ENCODE peak calls at places on chromosomes 16 and 17, in eight cellular contexts. G is activated naive CD8-positive, alpha-beta T cell treated with anti-CD3 and anti-CD28 coated beads, Interleukin-2, amount 10 ng/mL, durations not matched to agents 7 days and 5 days; M is neural crest cell; L is mesendoderm; Q is psoas muscle; U is ELR; N is A549; T is HTR-8/SVneo. A is an unnamed sample.

GRCh38 chr17:37220609-37220953 is 155.2 kb upstream of the C17orf78 start:
- DNase-seq in L (peak; percentile 58), T (peak; percentile 37), U (peak; percentile 48), N (peak; percentile 38), G (no peak), M (no peak), Q (no peak), A (peak; percentile 1)

GRCh38 chr17:61508912-61509311 is 56.7 kb downstream of the TBX4 start:
- DNase-seq in T (no peak), N (no peak), L (no peak), U (no peak), Q (no peak), G (no peak), M (no peak), A (no peak)

GRCh38 chr17:78081551-78081950 is 47.0 kb downstream of the TMC6 start:
- DNase-seq in N (no peak), Q (no peak), G (no peak), M (no peak), U (no peak), T (no peak), L (no peak), A (no peak)

GRCh38 chr17:34312080-34312479 is 7.2 kb upstream of the CCL8 start:
- DNase-seq in M (no peak), Q (no peak), N (peak; percentile 13), U (peak; percentile 23), T (no peak), L (no peak), G (no peak), A (no peak)

GRCh38 chr16:27649021-27649420 is 99.1 kb downstream of the KATNIP start:
- DNase-seq in N (no peak), G (no peak), U (no peak), M (no peak), L (no peak), Q (no peak), T (no peak), A (no peak)

GRCh38 chr17:29051731-29052130 is 8.8 kb downstream of the PIPOX start:
- DNase-seq in M (no peak), L (no peak), T (no peak), Q (no peak), U (no peak), N (no peak), G (no peak), A (no peak)

GRCh38 chr17:44010966-44011647 is 3.7 kb downstream of the TMEM101 start:
- DNase-seq in Q (no peak), U (no peak), M (no peak), N (no peak), L (no peak), G (no peak), T (no peak), A (peak; percentile 51)

GRCh38 chr17:263773-264172 is 82.3 kb upstream of the DOC2B start:
- DNase-seq in Q (no peak), N (no peak), L (no peak), U (no peak), G (peak; percentile 12), M (no peak), T (no peak), A (no peak)

GRCh38 chr17:4849011-4849536 is 15.9 kb downstream of the MINK1 start:
- DNase-seq in L (peak; percentile 55), T (no peak), N (peak; percentile 83), G (no peak), U (peak; percentile 28), M (no peak), Q (no peak), A (no peak)

GRCh38 chr17:48718781-48719641 is 3.3 kb downstream of the PRAC1 start:
- DNase-seq in U (no peak), L (peak; percentile 84), M (no peak), G (peak; percentile 46), N (no peak), T (no peak), Q (no peak), A (no peak)

GRCh38 chr16:5870886-5871715 is 773.5 kb upstream of the EEF2KMT start:
- DNase-seq in Q (no peak), T (no peak), L (no peak), N (no peak), G (no peak), M (no peak), U (no peak), A (no peak)

GRCh38 chr17:69325518-69326301 is 1.2 kb downstream of the ABCA5 start:
- DNase-seq in N (no peak), M (no peak), L (no peak), T (no peak), G (no peak), U (no peak), Q (no peak), A (no peak)

GRCh38 chr17:38798614-38799500 is 499 bp downstream of the PIP4K2B start:
- DNase-seq in G (peak; percentile 77), M (peak; percentile 21), L (peak; percentile 57), T (peak; percentile 51), Q (no peak), U (peak; percentile 63), N (peak; percentile 40), A (peak; percentile 47)

GRCh38 chr16:56700195-56700594 is 17.9 kb downstream of the MT1X start:
- DNase-seq in G (no peak), L (no peak), N (no peak), T (no peak), Q (no peak), M (no peak), U (no peak), A (peak; percentile 10)

GRCh38 chr16:49563666-49564065 is 190.1 kb downstream of the C16orf78 start:
- DNase-seq in Q (no peak), G (no peak), M (no peak), L (no peak), N (no peak), T (no peak), U (no peak), A (no peak)

GRCh38 chr16:67976205-67976604 is 4.1 kb downstream of the DPEP3 start:
- DNase-seq in T (no peak), G (no peak), N (no peak), Q (no peak), M (no peak), U (no peak), L (no peak), A (no peak)

GRCh38 chr16:48612621-48613020 is 2.6 kb upstream of the N4BP1 start:
- DNase-seq in U (no peak), G (no peak), L (no peak), M (no peak), T (no peak), Q (no peak), N (no peak), A (peak; percentile 78)

GRCh38 chr16:47694543-47694942 is 233.4 kb downstream of the PHKB start:
- DNase-seq in L (peak; percentile 49), N (peak; percentile 14), M (no peak), Q (no peak), U (no peak), T (no peak), G (no peak), A (no peak)

GRCh38 chr16:22352726-22353125 is 21.7 kb downstream of the CDR2 start:
- DNase-seq in N (no peak), T (no peak), G (no peak), M (no peak), L (peak; percentile 78), Q (no peak), U (no peak), A (no peak)

GRCh38 chr17:79546386-79546785 is 64.5 kb downstream of the RBFOX3 start:
- DNase-seq in U (no peak), Q (no peak), L (no peak), T (no peak), M (no peak), N (no peak), G (no peak), A (no peak)

GRCh38 chr17:78095035-78095434 is 33.5 kb downstream of the TMC6 start:
- DNase-seq in N (no peak), U (no peak), G (no peak), T (no peak), L (no peak), M (no peak), Q (no peak), A (no peak)

GRCh38 chr17:69912819-69913218 is 162.2 kb upstream of the KCNJ16 start:
- DNase-seq in M (no peak), Q (no peak), N (no peak), G (no peak), T (no peak), L (no peak), U (no peak), A (no peak)

GRCh38 chr16:71552698-71553503 is 24.0 kb downstream of the TAT start:
- DNase-seq in G (no peak), T (no peak), M (no peak), U (peak; percentile 8), Q (no peak), N (peak; percentile 42), L (peak; percentile 41), A (peak; percentile 54)

GRCh38 chr17:9220466-9221230 is 199.3 kb downstream of the NTN1 start:
- DNase-seq in U (no peak), Q (no peak), N (no peak), L (no peak), G (no peak), M (peak; percentile 60), T (no peak), A (no peak)

GRCh38 chr17:31461227-31461810 is 69.8 kb downstream of the RAB11FIP4 start:
- DNase-seq in T (no peak), L (no peak), G (no peak), Q (peak; percentile 15), U (no peak), N (no peak), M (no peak), A (no peak)

GRCh38 chr16:4160663-4161436 is 44.6 kb upstream of the ADCY9 start:
- DNase-seq in M (no peak), N (no peak), G (no peak), T (no peak), U (peak; percentile 40), Q (no peak), L (peak; percentile 18), A (peak; percentile 68)

GRCh38 chr17:68497885-68498319 is 14.3 kb upstream of the PRKAR1A start:
- DNase-seq in N (no peak), T (no peak), U (no peak), L (no peak), M (no peak), G (no peak), Q (no peak), A (peak; percentile 95)

GRCh38 chr17:13365331-13365730 is 236.4 kb downstream of the HS3ST3A1 start:
- DNase-seq in L (no peak), Q (no peak), U (peak; percentile 22), M (no peak), G (no peak), T (no peak), N (no peak), A (no peak)

GRCh38 chr16:68590201-68590994 is 51.3 kb downstream of the ZFP90 start:
- DNase-seq in N (peak; percentile 71), L (peak; percentile 85), T (peak; percentile 89), G (peak; percentile 73), Q (no peak), M (peak; percentile 83), U (peak; percentile 75), A (peak; percentile 40)

GRCh38 chr16:11411059-11411550 is 65.8 kb downstream of the RMI2 start:
- DNase-seq in N (no peak), L (no peak), U (no peak), T (no peak), Q (no peak), G (no peak), M (no peak), A (no peak)

GRCh38 chr17:7081341-7082062 is 1.5 kb upstream of the CLEC10A start:
- DNase-seq in U (no peak), L (peak; percentile 10), N (no peak), G (peak; percentile 60), M (no peak), Q (peak; percentile 64), T (no peak), A (peak; percentile 76)

A was measured in MV-4-11.